ENCODE peak calls at places on chromosomes 2 and 18, in five cellular contexts. G is upper lobe of right lung; R is CD8-positive, alpha-beta T cell; Z is fibroblast of lung; Q is tibial nerve. T is an unnamed sample.

GRCh38 chr2:17574406-17575073 is 34.0 kb downstream of the VSNL1 start:
- DNase-seq in R (no peak), Q (no peak), G (no peak), Z (no peak), T (no peak)

GRCh38 chr2:74671479-74671878 is 17.4 kb downstream of the SEMA4F start:
- DNase-seq in G (no peak), R (no peak), Z (no peak), Q (no peak), T (no peak)

GRCh38 chr2:63856302-63856600 is 14.6 kb downstream of the UGP2 start:
- DNase-seq in R (peak; percentile 81), Q (no peak), Z (no peak), G (no peak), T (no peak)

GRCh38 chr2:107635883-107636282 is 190.8 kb upstream of the RGPD4 start:
- DNase-seq in Z (peak; percentile 50), G (no peak), Q (no peak), R (no peak), T (no peak)

GRCh38 chr2:40716879-40717278 is 265.0 kb upstream of the SLC8A1 start:
- DNase-seq in G (no peak), Q (no peak), Z (peak; percentile 59), R (no peak), T (no peak)

GRCh38 chr2:152390837-152391236 is 55.9 kb downstream of the FMNL2 start:
- DNase-seq in Q (no peak), G (no peak), Z (no peak), R (no peak), T (no peak)

GRCh38 chr2:186181625-186182024 is 304.4 kb upstream of the ZC3H15 start:
- DNase-seq in Z (no peak), R (no peak), G (no peak), Q (no peak), T (no peak)

GRCh38 chr2:209525834-209526281 is 102.0 kb downstream of the MAP2 start:
- DNase-seq in Q (no peak), Z (peak; percentile 87), R (no peak), G (no peak), T (no peak)

GRCh38 chr2:66555076-66555475 is 120.2 kb downstream of the MEIS1 start:
- DNase-seq in R (no peak), Q (no peak), G (no peak), Z (peak; percentile 72), T (no peak)

GRCh38 chr18:79383388-79384056 is 12.2 kb upstream of the NFATC1 start:
- DNase-seq in Q (no peak), Z (no peak), G (peak; percentile 59), R (no peak), T (no peak)

GRCh38 chr2:138632066-138632465 is 130.5 kb downstream of the SPOPL start:
- DNase-seq in R (no peak), Q (no peak), Z (peak; percentile 74), G (no peak), T (no peak)

GRCh38 chr2:26729311-26729710 is 34.8 kb upstream of the SLC35F6 start:
- DNase-seq in Q (no peak), Z (no peak), R (no peak), G (no peak), T (no peak)

GRCh38 chr2:241862093-241862492 is 3.4 kb upstream of the PDCD1 start:
- DNase-seq in G (no peak), Z (no peak), Q (no peak), R (peak; percentile 10), T (no peak)

GRCh38 chr2:20516646-20517341 is 69.9 kb downstream of the RHOB start:
- DNase-seq in R (no peak), Z (peak; percentile 67), Q (no peak), G (no peak), T (no peak)

GRCh38 chr2:122096788-122097187 is 341.3 kb downstream of the TSN start:
- DNase-seq in G (no peak), Q (no peak), Z (no peak), R (no peak), T (no peak)

GRCh38 chr18:36074435-36074834 is 7.1 kb upstream of the RPRD1A start:
- DNase-seq in G (no peak), Q (no peak), R (no peak), Z (no peak), T (no peak)

GRCh38 chr2:239598011-239598731 is 197.4 kb upstream of the HDAC4 start:
- DNase-seq in G (peak; percentile 45), Z (no peak), Q (no peak), R (no peak), T (peak; percentile 1)

GRCh38 chr18:12255626-12256026 is 1.5 kb downstream of the CIDEA start:
- DNase-seq in R (no peak), G (no peak), Z (peak; percentile 13), Q (no peak), T (no peak)

GRCh38 chr2:20050104-20050711 is 1.2 kb downstream of the LAPTM4A start:
- DNase-seq in Z (peak; percentile 85), G (no peak), Q (no peak), R (peak; percentile 75), T (no peak)

GRCh38 chr2:46181306-46181705 is 115.9 kb upstream of the EPAS1 start:
- DNase-seq in Q (no peak), R (no peak), Z (no peak), G (no peak), T (no peak)

GRCh38 chr2:121588357-121588756 is 57.7 kb downstream of the RNU4ATAC start:
- DNase-seq in G (no peak), Z (no peak), Q (no peak), R (no peak), T (no peak)

GRCh38 chr2:66696374-66696773 is 261.4 kb downstream of the MEIS1 start:
- DNase-seq in G (no peak), Z (no peak), Q (no peak), R (no peak), T (no peak)

GRCh38 chr2:1041012-1041805 is 90.6 kb downstream of the SNTG2 start:
- DNase-seq in Z (no peak), G (no peak), R (no peak), Q (no peak), T (no peak)

GRCh38 chr18:13420969-13421686 is 202.6 kb downstream of the LDLRAD4 start:
- DNase-seq in G (no peak), Z (no peak), R (no peak), Q (no peak), T (no peak)

GRCh38 chr2:230130668-230131364 is 62.1 kb upstream of the SLC16A14 start:
- DNase-seq in Z (peak; percentile 95), G (no peak), Q (peak; percentile 25), R (no peak), T (no peak)

DNA sequence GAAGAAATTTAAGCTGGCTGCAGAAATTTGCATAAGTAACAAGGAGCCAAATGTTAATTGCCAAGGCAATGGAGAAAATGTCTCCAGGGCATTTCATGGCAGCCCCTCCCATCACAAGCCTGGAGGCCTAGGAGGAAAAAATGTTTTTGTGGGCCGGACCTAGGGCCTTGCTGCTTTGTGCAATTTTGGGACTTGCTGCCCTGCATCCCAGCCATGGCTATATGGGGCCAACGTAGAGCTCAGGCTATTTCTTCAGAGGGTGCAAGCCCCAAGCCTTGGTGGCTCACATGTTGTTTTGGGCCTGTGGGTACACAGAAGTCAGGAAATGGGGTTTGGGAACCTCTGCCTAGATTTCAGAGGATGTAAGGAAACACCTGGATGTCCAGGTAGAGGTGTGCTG is 57.7 kb downstream of the MOB4 start:
- DNase-seq in Z (no peak), Q (no peak), R (no peak), G (no peak), T (no peak)
- TF ChIP-seq CTCF in Z (no peak), Q (no peak), R (no peak), G (no peak), T (no peak)

GRCh38 chr2:52629531-52629930 is 1138.1 kb upstream of the CHAC2 start:
- DNase-seq in R (no peak), Z (no peak), Q (no peak), G (no peak), T (no peak)

GRCh38 chr2:52629944-52630343 is 1137.7 kb upstream of the CHAC2 start:
- DNase-seq in Z (no peak), R (no peak), Q (no peak), G (no peak), T (no peak)

GRCh38 chr2:52632543-52632942 is 1135.1 kb upstream of the CHAC2 start:
- DNase-seq in G (no peak), Q (no peak), Z (no peak), R (no peak), T (no peak)
- TF ChIP-seq CTCF in G (no peak), Q (no peak), Z (no peak), R (no peak), T (no peak)

GRCh38 chr18:67600781-67601180 is 84.3 kb upstream of the DSEL start:
- DNase-seq in Q (no peak), Z (peak; percentile 10), G (no peak), R (no peak), T (no peak)
- TF ChIP-seq CTCF in Q (no peak), Z (no peak), G (no peak), R (no peak), T (no peak)

GRCh38 chr2:110854355-110855081 is 122.1 kb downstream of the ACOXL start:
- DNase-seq in R (no peak), Q (no peak), G (no peak), Z (no peak), T (no peak)
- TF ChIP-seq CTCF in R (no peak), Q (no peak), G (no peak), Z (peak; percentile 28), T (peak; percentile 41)

GRCh38 chr2:174965551-174965950 is 39.6 kb downstream of the CHN1 start:
- DNase-seq in G (no peak), R (no peak), Q (no peak), Z (no peak), T (no peak)

GRCh38 chr2:174963437-174964400 is 41.5 kb downstream of the CHN1 start:
- DNase-seq in Q (no peak), Z (no peak), G (no peak), R (no peak), T (no peak)

GRCh38 chr2:174965992-174966789 is 39.0 kb downstream of the CHN1 start:
- DNase-seq in G (no peak), Z (peak; percentile 59), Q (no peak), R (no peak), T (no peak)

GRCh38 chr2:174967086-174967485 is 38.1 kb downstream of the CHN1 start:
- DNase-seq in Z (no peak), Q (no peak), G (no peak), R (no peak), T (no peak)

GRCh38 chr2:174964404-174964803 is 40.8 kb downstream of the CHN1 start:
- DNase-seq in G (no peak), Q (no peak), R (no peak), Z (no peak), T (no peak)
- TF ChIP-seq CTCF in G (no peak), Q (no peak), R (no peak), Z (no peak), T (no peak)